ENCODE peak calls at places on chromosomes 12 and 14, in four cellular contexts. H, V, T and E are unnamed samples.

GRCh38 chr14:92846162-92846897 is 52.2 kb downstream of the GOLGA5 start:
- DNase-seq in H (no peak), V (no peak), T (peak), E (no peak)

GRCh38 chr12:65121049-65121955 is at the start of gene WIF1:
- DNase-seq in H (peak), V (no peak), T (no peak), E (peak)

GRCh38 chr14:104355949-104356737 is 217.8 kb downstream of the KIF26A start:
- DNase-seq in H (peak), V (no peak), T (no peak), E (no peak)

GRCh38 chr12:59500915-59501314 is 94.9 kb upstream of the SLC16A7 start:
- DNase-seq in H (no peak), V (no peak), T (no peak), E (no peak)

GRCh38 chr12:51234533-51234932 is 4.1 kb upstream of the DAZAP2 start:
- DNase-seq in H (no peak), V (no peak), T (no peak), E (peak)

GRCh38 chr12:58757422-58757821 is 162.9 kb downstream of the LRIG3 start:
- DNase-seq in H (no peak), V (no peak), T (peak), E (no peak)

GRCh38 chr14:52272375-52272774 is 4.9 kb downstream of the PTGDR start:
- DNase-seq in H (peak), V (no peak), T (peak), E (peak)

GRCh38 chr14:95711476-95712176 is 2.3 kb downstream of the TCL1A start:
- DNase-seq in H (no peak), V (no peak), T (no peak), E (no peak)

GRCh38 chr12:8870591-8870990 is 43.7 kb upstream of the PHC1 start:
- DNase-seq in H (no peak), V (no peak), T (no peak), E (peak)

GRCh38 chr12:105980048-105980447 is 158.7 kb downstream of the NUAK1 start:
- DNase-seq in H (no peak), V (no peak), T (no peak), E (no peak)

GRCh38 chr12:53505555-53506449 is 1.5 kb downstream of the NPFF start:
- DNase-seq in H (no peak), V (no peak), T (no peak), E (no peak)

DNA sequence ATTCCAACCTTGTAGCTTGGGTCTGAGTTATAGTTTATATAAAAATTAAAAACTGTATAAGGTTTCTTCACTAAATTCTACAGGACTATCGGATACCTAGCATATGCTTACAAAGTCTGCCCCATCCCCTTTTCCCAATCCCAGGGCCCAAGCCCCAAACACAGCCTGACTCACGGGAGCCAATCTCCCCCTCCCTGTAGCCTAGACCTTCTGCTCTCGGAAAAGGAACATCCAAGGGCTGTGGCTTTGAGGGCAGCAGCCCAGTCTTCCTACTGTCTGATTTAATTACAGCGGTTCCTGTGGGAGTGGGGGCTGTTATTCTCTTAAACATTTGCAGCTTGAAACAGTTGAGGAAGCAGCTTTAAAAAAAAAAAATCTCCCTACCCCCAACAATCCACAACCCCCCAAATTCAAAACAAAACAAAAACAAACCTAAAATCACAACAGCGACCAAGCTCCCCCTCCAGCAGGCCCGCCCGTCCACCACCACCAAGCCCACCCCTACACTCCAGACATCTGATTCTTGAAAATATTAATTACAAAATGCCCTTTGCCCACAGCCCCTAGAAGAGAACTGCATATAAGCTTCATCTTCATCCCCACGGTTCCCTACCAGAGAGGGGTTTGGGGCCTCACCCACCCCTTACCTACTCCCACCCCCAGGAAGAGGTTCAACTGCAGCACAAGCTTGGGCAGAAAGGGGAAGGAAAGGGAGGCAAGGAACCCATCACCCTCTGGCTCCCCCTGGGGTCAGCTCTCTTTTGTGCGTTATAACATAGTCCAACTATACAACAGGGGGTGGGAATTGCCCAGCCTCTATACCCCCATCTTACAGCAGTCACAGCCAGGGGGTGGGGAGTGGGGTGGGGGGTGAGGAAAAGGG is 1.1 kb upstream of the PRKAG1 start:
- DNase-seq in H (no peak), V (peak), T (peak), E (peak)
- TF ChIP-seq POLR2A in H (no peak), V (no peak), T (no peak), E (no peak)

DNA sequence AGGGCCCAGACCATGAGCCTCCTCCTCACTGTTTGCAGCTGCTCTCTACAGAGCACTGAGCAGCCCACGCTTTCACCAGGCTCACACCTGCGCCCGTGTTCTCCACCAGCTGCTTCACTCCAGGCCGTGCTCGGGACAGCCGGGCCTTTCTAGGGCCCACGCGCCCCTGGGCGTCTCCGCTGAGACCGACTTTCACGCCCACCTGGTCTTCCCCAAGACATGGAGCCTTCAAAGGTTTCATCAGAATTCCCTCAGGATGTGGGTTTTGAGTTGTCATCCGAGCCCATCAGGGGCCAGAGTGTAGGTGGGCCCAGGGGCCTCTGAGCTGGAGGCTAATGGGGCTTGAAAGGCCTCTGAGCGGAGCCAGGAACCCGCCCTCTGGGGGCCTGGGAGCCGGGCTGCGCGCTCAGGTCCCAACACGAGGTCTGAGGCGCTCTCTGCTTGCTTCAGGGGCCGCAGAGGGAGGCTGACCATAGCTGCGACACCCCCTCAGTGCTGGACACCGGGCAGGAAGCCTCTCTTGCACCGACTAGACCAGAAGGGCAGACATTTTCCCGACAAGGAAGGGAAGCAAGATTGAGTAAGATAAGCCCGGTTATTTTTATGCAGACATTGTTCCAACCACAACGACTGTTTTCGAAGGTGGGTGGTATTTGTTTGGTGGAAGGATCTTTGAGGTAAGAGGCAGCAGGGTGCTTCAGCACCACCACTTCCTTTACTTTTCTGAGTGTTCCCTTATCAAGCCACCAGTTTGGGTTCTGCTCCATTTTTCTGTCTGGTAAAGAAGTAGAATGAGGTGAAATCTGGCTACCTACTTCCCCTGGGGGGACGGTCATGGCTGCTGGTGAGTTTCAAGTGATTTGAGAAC is 125.0 kb upstream of the FUT8 start:
- DNase-seq in H (peak), V (no peak), T (no peak), E (no peak)
- TF ChIP-seq POLR2A in H (no peak), V (no peak), T (no peak), E (no peak)

GRCh38 chr12:92543359-92543758 is 159.4 kb upstream of the PLEKHG7 start:
- DNase-seq in H (no peak), V (no peak), T (no peak), E (no peak)

GRCh38 chr12:92538970-92539749 is 163.6 kb upstream of the PLEKHG7 start:
- DNase-seq in H (no peak), V (peak), T (peak), E (no peak)

GRCh38 chr12:92541024-92541423 is 161.8 kb upstream of the PLEKHG7 start:
- DNase-seq in H (no peak), V (no peak), T (no peak), E (no peak)

GRCh38 chr12:92537235-92537960 is 165.4 kb upstream of the PLEKHG7 start:
- DNase-seq in H (no peak), V (no peak), T (no peak), E (no peak)

DNA sequence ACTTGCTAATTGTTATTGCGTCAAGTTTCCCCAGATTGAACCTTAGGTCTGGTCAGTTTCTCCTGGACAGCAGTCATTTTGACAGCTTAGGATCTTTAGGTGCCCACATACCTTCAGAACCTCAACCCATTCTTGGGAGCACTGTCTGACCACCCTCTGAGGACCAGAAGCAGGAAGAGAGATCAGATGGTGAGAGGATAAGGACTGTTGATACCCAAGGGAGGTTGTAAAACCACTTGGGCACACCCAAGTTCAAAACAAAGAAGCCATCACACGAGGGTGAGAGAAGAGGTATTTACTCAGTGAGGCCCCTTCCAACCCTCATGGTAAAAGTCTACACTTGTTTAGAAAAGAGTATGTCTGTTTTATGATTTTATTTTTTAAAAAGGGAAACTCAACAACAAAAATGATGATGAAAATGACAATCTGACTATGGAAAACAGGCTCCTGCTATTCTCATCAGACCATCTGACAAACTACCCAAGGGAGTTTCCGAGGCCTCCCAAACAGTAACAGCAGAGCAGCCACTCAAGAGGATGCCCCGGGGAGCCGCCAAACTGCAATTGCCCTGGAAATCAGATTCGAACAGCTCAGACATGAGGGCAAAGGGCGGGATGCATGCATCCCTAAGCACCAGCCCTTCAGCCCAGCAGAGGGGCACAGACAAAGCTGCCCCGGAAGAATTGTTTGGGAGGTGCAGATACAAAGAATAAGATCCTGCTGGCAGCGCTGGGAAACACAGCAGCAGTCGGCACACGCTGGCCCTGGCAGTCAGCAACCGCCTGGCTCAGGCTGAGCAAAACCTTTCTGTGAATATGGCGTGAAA is 162.6 kb upstream of the PLEKHG7 start:
- DNase-seq in H (no peak), V (no peak), T (no peak), E (no peak)
- TF ChIP-seq POLR2A in H (no peak), V (no peak), T (no peak), E (no peak)

GRCh38 chr12:109097435-109098141 is at the start of gene UNG:
- DNase-seq in H (peak), V (peak), T (peak), E (peak)

GRCh38 chr12:109089683-109090082 is 3.6 kb downstream of the ALKBH2 start:
- DNase-seq in H (no peak), V (no peak), T (no peak), E (no peak)

GRCh38 chr12:109092484-109093021 is 719 bp downstream of the ALKBH2 start:
- DNase-seq in H (no peak), V (no peak), T (no peak), E (peak)

GRCh38 chr12:109097140-109097434 is 310 bp upstream of the UNG start:
- DNase-seq in H (no peak), V (no peak), T (no peak), E (no peak)

GRCh38 chr12:109093022-109093918 is at the start of gene ALKBH2:
- DNase-seq in H (peak), V (peak), T (peak), E (peak)
- TF ChIP-seq POLR2A in H (no peak), V (peak), T (peak), E (peak)

DNA sequence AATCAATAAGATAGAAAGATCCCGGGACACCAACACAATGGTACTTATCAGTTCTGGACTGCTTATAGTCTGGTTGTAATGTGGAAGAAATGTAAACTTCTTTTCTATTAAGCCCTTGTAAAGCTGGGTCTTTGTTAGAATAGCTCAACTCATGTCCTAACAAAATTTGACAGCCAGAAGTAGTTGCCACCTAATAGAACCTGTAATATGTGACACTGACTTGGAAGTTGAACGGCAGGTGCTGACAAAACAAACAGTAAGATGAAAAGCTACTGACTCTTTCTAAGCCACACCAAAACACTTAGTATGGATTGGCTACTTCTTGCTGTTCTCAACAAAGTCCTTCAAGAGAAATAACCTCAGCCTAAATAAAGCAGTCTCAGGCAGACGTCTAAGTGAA is 56.6 kb downstream of the KIF21A start:
- DNase-seq in H (no peak), V (no peak), T (no peak), E (no peak)
- TF ChIP-seq POLR2A in H (no peak), V (no peak), T (no peak), E (no peak)

GRCh38 chr14:102040153-102040552 is 46.7 kb downstream of the HSP90AA1 start:
- DNase-seq in H (no peak), V (no peak), T (no peak), E (no peak)

GRCh38 chr14:102042699-102043098 is 44.1 kb downstream of the HSP90AA1 start:
- DNase-seq in H (no peak), V (no peak), T (no peak), E (no peak)

GRCh38 chr14:102046337-102047278 is 40.2 kb downstream of the HSP90AA1 start:
- DNase-seq in H (peak), V (peak), T (peak), E (peak)

GRCh38 chr14:102044566-102044965 is 42.3 kb downstream of the HSP90AA1 start:
- DNase-seq in H (no peak), V (no peak), T (no peak), E (no peak)

DNA sequence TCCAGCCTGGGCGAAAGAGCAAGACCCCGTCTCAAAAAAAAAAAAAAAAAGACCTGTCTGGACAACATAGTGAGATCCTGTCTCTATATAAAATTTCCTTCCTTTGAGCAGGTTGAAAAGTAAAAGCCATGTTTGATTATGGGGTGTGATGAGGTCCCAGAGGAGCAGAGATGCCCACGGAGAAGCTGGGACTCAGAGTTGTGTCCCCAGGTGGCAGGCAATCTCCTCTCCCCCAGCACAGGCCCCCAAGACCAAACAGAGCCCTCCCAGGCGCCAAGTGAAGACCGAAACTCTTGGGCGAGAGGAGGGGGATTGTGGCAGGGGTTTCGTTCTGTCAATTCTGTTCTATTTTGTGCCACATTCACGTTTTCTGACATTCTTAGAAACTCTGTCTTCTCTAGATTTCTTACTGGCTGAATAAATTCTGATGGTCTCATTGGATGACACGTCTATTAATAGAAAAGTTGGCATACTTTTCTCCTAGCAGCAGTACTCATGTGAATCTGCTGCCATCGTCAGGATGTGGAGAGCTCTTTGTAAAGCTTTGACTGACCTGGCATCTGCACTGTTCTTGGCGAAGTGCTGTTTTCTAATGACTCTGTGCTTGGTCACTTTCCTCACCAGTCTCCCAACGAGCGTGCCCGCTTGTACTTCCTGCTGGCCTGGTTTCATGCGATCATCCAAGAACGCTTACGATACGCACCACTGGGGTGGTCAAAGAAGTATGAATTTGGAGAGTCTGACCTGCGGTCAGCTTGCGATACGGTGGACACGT is 43.4 kb downstream of the HSP90AA1 start:
- DNase-seq in H (no peak), V (no peak), T (no peak), E (no peak)
- TF ChIP-seq POLR2A in H (no peak), V (no peak), T (no peak), E (no peak)

GRCh38 chr14:24232645-24233537 is at the start of gene GMPR2:
- DNase-seq in H (no peak), V (no peak), T (no peak), E (peak)
- TF ChIP-seq POLR2A in H (peak), V (no peak), T (peak), E (peak)